ENCODE peak calls at places on chromosome 6, in ten cellular contexts. F, U, C, M, P, B, W, R, T and I are unnamed samples.
A peak's percentile ranks its signal among the peaks of the same experiment; 100 is the strongest.

GRCh38 chr6:8655670-8656454 is 220.5 kb upstream of the SLC35B3 start:
- DNase-seq in F (no peak), U (no peak), T (no peak), B (no peak), P (no peak), R (no peak), M (no peak), W (no peak), C (no peak), I (no peak)

GRCh38 chr6:7257521-7258230 is 55.3 kb downstream of the SSR1 start:
- DNase-seq in B (no peak), R (no peak), M (no peak), W (no peak), U (no peak), F (no peak), C (no peak), T (no peak), P (no peak), I (no peak)

GRCh38 chr6:35024601-35025054 is 116.5 kb downstream of the TCP11 start:
- DNase-seq in B (peak; percentile 70), F (peak; percentile 62), T (peak; percentile 65), M (no peak), C (peak; percentile 45), W (peak; percentile 81), U (peak; percentile 33), P (peak; percentile 78), R (peak; percentile 87), I (peak; percentile 75)

GRCh38 chr6:163263196-163263595 is 151.3 kb upstream of the QKI start:
- DNase-seq in W (no peak), F (no peak), C (no peak), B (peak; percentile 54), M (no peak), R (peak; percentile 29), T (peak; percentile 76), U (peak; percentile 38), P (no peak), I (no peak)

GRCh38 chr6:98836962-98837944 is 2.9 kb downstream of the POU3F2 start:
- DNase-seq in M (no peak), R (no peak), P (no peak), T (no peak), B (no peak), F (no peak), C (no peak), W (no peak), U (no peak), I (no peak)

GRCh38 chr6:8047466-8048292 is 16.5 kb downstream of the BLOC1S5 start:
- DNase-seq in C (peak; percentile 35), U (no peak), F (no peak), T (peak; percentile 72), R (peak; percentile 66), P (peak; percentile 75), B (peak; percentile 49), W (no peak), M (no peak), I (peak; percentile 27)

GRCh38 chr6:48611332-48611731 is 500.3 kb upstream of the PTCHD4 start:
- DNase-seq in T (peak; percentile 52), R (peak; percentile 41), C (peak; percentile 46), F (no peak), P (peak; percentile 92), W (no peak), M (no peak), U (no peak), B (peak; percentile 38), I (peak; percentile 86)

GRCh38 chr6:132412656-132413500 is 11.6 kb upstream of the MOXD1 start:
- DNase-seq in B (peak; percentile 40), P (no peak), F (no peak), R (peak; percentile 25), U (no peak), C (peak; percentile 65), W (no peak), T (peak; percentile 46), M (no peak), I (peak; percentile 52)

GRCh38 chr6:105519954-105520353 is 117.1 kb upstream of the PREP start:
- DNase-seq in C (no peak), P (peak; percentile 59), F (no peak), T (peak; percentile 21), B (no peak), U (no peak), W (no peak), R (no peak), M (no peak), I (peak; percentile 29)

GRCh38 chr6:137731600-137731959 is 135.5 kb upstream of the TNFAIP3 start:
- DNase-seq in W (no peak), T (peak; percentile 28), B (no peak), F (no peak), M (no peak), C (no peak), R (no peak), U (no peak), P (no peak), I (no peak)

GRCh38 chr6:168190646-168191443 is 111.8 kb upstream of the FRMD1 start:
- DNase-seq in P (no peak), B (no peak), T (no peak), W (no peak), C (no peak), R (no peak), U (no peak), F (no peak), M (no peak), I (no peak)

GRCh38 chr6:144749263-144749662 is 464.1 kb downstream of the UTRN start:
- DNase-seq in R (no peak), W (no peak), C (no peak), T (no peak), M (no peak), F (no peak), U (no peak), B (no peak), P (no peak), I (no peak)

GRCh38 chr6:90548001-90548400 is 38.9 kb downstream of the MAP3K7 start:
- DNase-seq in P (no peak), W (no peak), M (no peak), U (no peak), F (no peak), T (no peak), C (peak; percentile 16), B (no peak), R (peak; percentile 27), I (peak; percentile 10)

GRCh38 chr6:75201901-75202672 is 3.8 kb downstream of the COL12A1 start:
- DNase-seq in R (peak; percentile 37), B (peak; percentile 39), T (peak; percentile 55), U (peak; percentile 46), P (no peak), C (peak; percentile 30), F (no peak), M (no peak), W (peak; percentile 48), I (no peak)

GRCh38 chr6:44037847-44038542 is 89.3 kb downstream of the MRPL14 start:
- DNase-seq in W (no peak), M (no peak), C (no peak), U (no peak), R (no peak), F (no peak), P (no peak), B (no peak), T (no peak), I (no peak)

GRCh38 chr6:97394160-97394748 is 111.2 kb upstream of the MMS22L start:
- DNase-seq in C (peak; percentile 57), U (no peak), M (peak; percentile 37), F (peak; percentile 32), P (peak; percentile 77), B (peak; percentile 68), R (peak; percentile 75), W (no peak), T (peak; percentile 78), I (peak; percentile 73)

GRCh38 chr6:42352856-42353564 is 98.7 kb downstream of the TRERF1 start:
- DNase-seq in U (no peak), W (no peak), P (peak; percentile 74), F (no peak), R (peak; percentile 62), T (peak; percentile 63), C (peak; percentile 90), M (no peak), B (peak; percentile 46), I (peak; percentile 73)

GRCh38 chr6:3894535-3895302 is 45.5 kb downstream of the FAM50B start:
- DNase-seq in F (no peak), C (no peak), T (no peak), U (no peak), B (no peak), M (no peak), W (no peak), R (no peak), P (no peak), I (no peak)

GRCh38 chr6:89386917-89387491 is 25.1 kb downstream of the RRAGD start:
- DNase-seq in W (no peak), B (no peak), C (no peak), P (no peak), M (no peak), U (no peak), T (no peak), R (no peak), F (no peak), I (no peak)

GRCh38 chr6:111551521-111552231 is 54.0 kb downstream of the TRAF3IP2 start:
- DNase-seq in T (peak; percentile 22), W (peak; percentile 75), M (no peak), F (no peak), U (no peak), P (peak; percentile 14), R (no peak), B (no peak), C (no peak), I (peak; percentile 42)
- H3K4me3 ChIP-seq in T (no peak overlapping the region), W (peak overlapping the region; percentile 16), M (no peak overlapping the region), F (no peak overlapping the region), U (peak overlapping the region; percentile 23), P (no peak overlapping the region), R (no peak overlapping the region), B (no peak overlapping the region), C (no peak overlapping the region), I (no peak overlapping the region)

DNA sequence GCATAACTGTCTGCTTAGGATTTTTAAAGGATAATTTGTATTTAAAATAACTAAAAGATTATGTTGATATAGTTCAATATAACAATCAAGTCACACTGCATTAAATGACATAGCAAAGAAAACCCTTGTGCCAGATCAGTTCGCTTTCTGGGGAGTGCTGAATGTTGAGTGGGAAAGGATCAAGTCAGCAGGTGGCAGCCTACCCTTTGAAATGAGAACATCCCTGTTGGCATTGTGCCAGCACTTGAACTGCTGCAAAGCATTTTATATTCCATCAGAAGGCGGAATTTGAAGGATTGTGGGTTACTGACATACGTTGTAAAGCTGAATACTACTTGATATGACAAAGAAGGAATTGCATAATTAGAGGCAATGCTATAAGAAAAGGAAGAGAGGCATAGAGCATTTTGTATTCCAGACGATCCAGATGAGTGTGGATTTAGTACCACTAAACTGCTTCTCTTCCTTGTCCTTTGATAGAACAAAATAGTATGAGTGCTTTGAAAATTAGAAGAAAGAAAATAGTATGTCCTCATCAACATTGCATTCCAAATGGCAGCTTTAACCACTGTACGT is 26.6 kb downstream of the BCKDHB start:
- DNase-seq in R (peak; percentile 78), C (peak; percentile 72), T (peak; percentile 90), P (peak; percentile 41), F (peak; percentile 62), W (peak; percentile 47), U (peak; percentile 18), B (peak; percentile 79), M (peak; percentile 11), I (peak; percentile 81)
- TF ChIP-seq CTCF in R (peak; percentile 52), C (peak; percentile 59), T (peak; percentile 79), P (peak; percentile 60), F (peak; percentile 49), W (peak; percentile 49), U (peak; percentile 56), B (peak; percentile 57), M (no peak), I (peak; percentile 55)

GRCh38 chr6:109007521-109007920 is 87.1 kb downstream of the SESN1 start:
- DNase-seq in R (no peak), M (no peak), W (no peak), C (no peak), P (no peak), F (no peak), B (no peak), T (no peak), U (no peak), I (no peak)
- H3K4me3 ChIP-seq in R (peak overlapping the region; percentile 75), M (no peak overlapping the region), W (peak overlapping the region; percentile 87), C (peak overlapping the region; percentile 91), P (no peak overlapping the region), F (no peak overlapping the region), B (no peak overlapping the region), T (peak overlapping the region; percentile 78), U (peak overlapping the region; percentile 71), I (peak overlapping the region; percentile 81)

GRCh38 chr6:133959667-133960368 is 6.8 kb downstream of the TBPL1 start:
- DNase-seq in B (no peak), M (no peak), U (no peak), W (no peak), C (no peak), P (no peak), T (no peak), R (no peak), F (no peak), I (no peak)
- TF ChIP-seq CTCF in B (no peak), M (no peak), U (no peak), W (no peak), C (no peak), P (no peak), T (no peak), R (no peak), F (no peak), I (no peak)